ENCODE peak calls at places on chromosomes 6 and 20, in six cellular contexts. E is germinal center, L is AG08396, G is mesothelial cell of epicardium, Y is amygdala, S is NCI-H774. I is an unnamed sample.

GRCh38 chr20:9573598-9573997 is 59.2 kb downstream of the LAMP5 start:
- DNase-seq in E (no peak), L (no peak), G (no peak), Y (no peak), S (no peak), I (no peak)

GRCh38 chr20:49345538-49345937 is 67.7 kb upstream of the ZNFX1 start:
- DNase-seq in E (no peak), L (peak), G (no peak), Y (no peak), S (no peak), I (peak)

GRCh38 chr6:56532766-56533551 is 109.7 kb downstream of the DST start:
- DNase-seq in E (no peak), L (no peak), G (no peak), Y (no peak), S (no peak), I (no peak)

GRCh38 chr20:63696311-63696627 is 183 bp upstream of the TNFRSF6B start:
- DNase-seq in E (no peak), L (peak), G (no peak), Y (no peak), S (no peak), I (peak)

GRCh38 chr6:29552512-29553051 is 7.0 kb downstream of the UBD start:
- DNase-seq in E (peak), L (peak), G (no peak), Y (no peak), S (no peak), I (peak)

GRCh38 chr20:15834857-15835256 is 738.4 kb downstream of the KIF16B start:
- DNase-seq in E (no peak), L (no peak), G (no peak), Y (no peak), S (no peak), I (no peak)

GRCh38 chr20:13260620-13261279 is 39.7 kb downstream of the ISM1 start:
- DNase-seq in E (no peak), L (no peak), G (no peak), Y (no peak), S (no peak), I (no peak)

GRCh38 chr6:71349976-71350615 is 61.5 kb downstream of the OGFRL1 start:
- DNase-seq in E (no peak), L (no peak), G (no peak), Y (no peak), S (no peak), I (no peak)

GRCh38 chr6:135503703-135504475 is 6.3 kb upstream of the AHI1 start:
- DNase-seq in E (no peak), L (no peak), G (no peak), Y (no peak), S (no peak), I (no peak)

GRCh38 chr20:38190936-38191371 is 25.9 kb upstream of the TGM2 start:
- DNase-seq in E (no peak), L (no peak), G (no peak), Y (no peak), S (no peak), I (no peak)

GRCh38 chr6:146312606-146313005 is 231.0 kb upstream of the RAB32 start:
- DNase-seq in E (no peak), L (no peak), G (no peak), Y (no peak), S (no peak), I (no peak)

GRCh38 chr6:162190936-162191335 is 536.6 kb downstream of the PRKN start:
- DNase-seq in E (no peak), L (no peak), G (no peak), Y (no peak), S (no peak), I (no peak)

GRCh38 chr6:85462673-85463072 is 12.8 kb downstream of the NT5E start:
- DNase-seq in E (no peak), L (no peak), G (no peak), Y (no peak), S (no peak), I (peak)

GRCh38 chr6:47308674-47309325 is 905 bp downstream of the TNFRSF21 start:
- DNase-seq in E (peak), L (peak), G (peak), Y (no peak), S (no peak), I (peak)

GRCh38 chr6:72954736-72955135 is 270.6 kb downstream of the KHDC1L start:
- DNase-seq in E (no peak), L (no peak), G (no peak), Y (no peak), S (no peak), I (no peak)

GRCh38 chr6:149806127-149806526 is 56.6 kb downstream of the PCMT1 start:
- DNase-seq in E (no peak), L (no peak), G (no peak), Y (no peak), S (no peak), I (no peak)

GRCh38 chr6:16868968-16869367 is 107.7 kb upstream of the ATXN1 start:
- DNase-seq in E (no peak), L (no peak), G (no peak), Y (no peak), S (no peak), I (no peak)

I was measured in lung microvascular endothelial cell.